ENCODE peak calls at places on chromosome 7, in four cellular contexts. G is COR-L47; L is CD8-positive, alpha-beta memory T cell; S is lung microvascular endothelial cell. A is an unnamed sample.

GRCh38 chr7:115749924-115750323 is 280.6 kb downstream of the TFEC start:
- DNase-seq in G (no peak), L (no peak), S (no peak), A (no peak)

GRCh38 chr7:148264933-148265557 is 325.5 kb upstream of the C7orf33 start:
- DNase-seq in G (peak), L (no peak), S (peak), A (peak)

GRCh38 chr7:101783381-101784181 is 33.8 kb upstream of the CUX1 start:
- DNase-seq in G (no peak), L (no peak), S (no peak), A (no peak)

GRCh38 chr7:21927693-21928092 is 18.0 kb downstream of the CDCA7L start:
- DNase-seq in G (no peak), L (no peak), S (no peak), A (no peak)

GRCh38 chr7:116356979-116357378 is 142.6 kb upstream of the CAV2 start:
- DNase-seq in G (no peak), L (no peak), S (peak), A (peak)

GRCh38 chr7:34848670-34849069 is 188.6 kb downstream of the DPY19L1 start:
- DNase-seq in G (no peak), L (no peak), S (no peak), A (no peak)

GRCh38 chr7:47931788-47932425 is 16.4 kb downstream of the PKD1L1 start:
- DNase-seq in G (no peak), L (no peak), S (no peak), A (no peak)

GRCh38 chr7:17912536-17913235 is 27.6 kb downstream of the SNX13 start:
- DNase-seq in G (no peak), L (no peak), S (no peak), A (no peak)

GRCh38 chr7:5433181-5433580 is 9.5 kb upstream of the TNRC18 start:
- DNase-seq in G (no peak), L (no peak), S (no peak), A (no peak)

GRCh38 chr7:72032934-72033333 is 379.2 kb downstream of the CALN1 start:
- DNase-seq in G (no peak), L (no peak), S (no peak), A (no peak)

GRCh38 chr7:150378115-150378852 is 846 bp upstream of the ZNF775 start:
- DNase-seq in G (peak), L (peak), S (peak), A (peak)

A was measured in dermis blood vessel endothelial cell.